ENCODE peak calls at places on chromosomes 5 and 9, in five cellular contexts. B is kidney epithelial cell; W is CD8-positive, alpha-beta T cell; O is HFF-Myc; S is RWPE1. V is an unnamed sample.

GRCh38 chr9:33489070-33489469 is 15.3 kb upstream of the NOL6 start:
- DNase-seq in B (no peak), W (no peak), O (no peak), S (no peak), V (peak; percentile 36)

GRCh38 chr5:36876389-36876964 is at the start of gene NIPBL:
- DNase-seq in B (peak; percentile 72), W (peak; percentile 90), O (no peak), S (peak; percentile 90), V (peak; percentile 84)

GRCh38 chr5:91641730-91642350 is 258.7 kb upstream of the ARRDC3 start:
- DNase-seq in B (no peak), W (no peak), O (peak; percentile 22), S (peak; percentile 23), V (peak; percentile 58)

GRCh38 chr9:16612627-16613026 is 257.8 kb downstream of the BNC2 start:
- DNase-seq in B (no peak), W (no peak), O (no peak), S (no peak), V (no peak)

GRCh38 chr9:128550226-128550625 is 2.2 kb upstream of the SPTAN1 start:
- DNase-seq in B (no peak), W (no peak), O (no peak), S (no peak), V (no peak)

GRCh38 chr5:18764161-18764560 is 1129.9 kb downstream of the TAF11L14 start:
- DNase-seq in B (no peak), W (no peak), O (no peak), S (no peak), V (no peak)

GRCh38 chr9:31168161-31168560 is 1216.3 kb upstream of the ACO1 start:
- DNase-seq in B (no peak), W (no peak), O (no peak), S (peak; percentile 89), V (no peak)

GRCh38 chr5:1118231-1118698 is 6.4 kb upstream of the SLC12A7 start:
- DNase-seq in B (no peak), W (no peak), O (peak; percentile 17), S (peak; percentile 50), V (no peak)

GRCh38 chr9:38417003-38417965 is 7.0 kb downstream of the IGFBPL1 start:
- DNase-seq in B (no peak), W (peak; percentile 21), O (no peak), S (peak; percentile 31), V (no peak)

GRCh38 chr9:93324191-93324834 is 127.2 kb upstream of the FAM120A start:
- DNase-seq in B (no peak), W (no peak), O (no peak), S (no peak), V (no peak)

GRCh38 chr5:159915913-159916840 is at the start of gene ADRA1B:
- DNase-seq in B (no peak), W (peak; percentile 20), O (no peak), S (peak; percentile 87), V (no peak)

GRCh38 chr5:113336975-113337374 is 97.8 kb downstream of the TSSK1B start:
- DNase-seq in B (no peak), W (no peak), O (no peak), S (peak; percentile 55), V (peak; percentile 48)

GRCh38 chr5:173047838-173048105 is 8.4 kb upstream of the CREBRF start:
- DNase-seq in B (no peak), W (no peak), O (no peak), S (no peak), V (no peak)

GRCh38 chr9:3848445-3849114 is 322.8 kb upstream of the RFX3 start:
- DNase-seq in B (no peak), W (no peak), O (no peak), S (no peak), V (no peak)

GRCh38 chr9:136808075-136808780 is 480 bp downstream of the RABL6 start:
- DNase-seq in B (no peak), W (peak; percentile 54), O (no peak), S (peak; percentile 44), V (no peak)

GRCh38 chr9:21392270-21392669 is 7.1 kb upstream of the IFNA2 start:
- DNase-seq in B (no peak), W (no peak), O (peak; percentile 2), S (no peak), V (no peak)

GRCh38 chr9:21398955-21399489 is 9.9 kb upstream of the IFNA8 start:
- DNase-seq in B (no peak), W (no peak), O (no peak), S (no peak), V (no peak)

DNA sequence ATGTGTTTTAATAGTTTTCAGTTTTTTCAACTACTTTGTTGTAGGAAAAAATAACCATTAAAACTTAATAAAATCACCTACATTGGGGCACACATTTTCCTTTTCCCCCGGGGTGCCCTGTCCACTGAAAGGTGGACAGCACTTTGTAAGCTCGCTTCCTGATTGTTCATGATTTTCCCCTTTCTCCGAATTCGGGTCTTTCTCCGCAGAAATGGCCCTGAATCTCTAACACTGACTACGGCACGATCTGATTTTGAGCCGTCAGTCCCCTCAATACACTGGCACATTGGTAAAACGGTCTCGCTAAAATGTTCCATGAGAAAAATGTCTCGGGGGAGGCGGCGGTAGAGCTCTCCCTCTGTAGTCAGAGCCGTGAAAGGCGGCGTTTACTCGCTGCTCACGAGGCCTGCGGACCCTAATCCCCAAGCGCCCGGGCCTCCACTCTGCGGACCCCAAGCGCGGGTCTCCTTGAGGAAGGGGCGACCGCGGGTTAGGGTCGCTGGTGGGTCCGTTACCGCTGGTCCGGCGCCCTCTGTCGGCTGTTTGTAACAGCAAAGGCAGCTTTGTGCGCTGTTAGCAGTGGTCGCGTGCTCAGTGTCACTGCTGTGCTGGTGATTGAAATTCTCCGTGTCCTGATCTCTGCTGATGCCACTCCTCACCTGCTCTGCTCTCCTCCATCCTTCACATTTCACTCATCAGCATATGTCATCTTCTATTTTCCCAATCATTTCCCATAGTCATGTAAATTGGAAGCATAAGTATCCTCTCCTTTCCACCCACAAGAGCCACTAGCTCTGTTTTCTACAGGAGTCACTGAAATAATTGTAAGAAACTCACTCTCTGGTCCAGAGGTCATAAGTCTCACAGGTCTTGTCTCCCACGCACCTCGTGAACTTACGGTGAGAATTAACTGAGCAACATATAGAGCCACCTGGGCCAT is 10.8 kb upstream of the IFNA2 start:
- DNase-seq in B (no peak), W (peak; percentile 65), O (no peak), S (no peak), V (no peak)
- TF ChIP-seq CTCF in B (peak; percentile 96), W (peak; percentile 81), O (peak; percentile 85), S (peak; percentile 72), V (peak; percentile 86)

DNA sequence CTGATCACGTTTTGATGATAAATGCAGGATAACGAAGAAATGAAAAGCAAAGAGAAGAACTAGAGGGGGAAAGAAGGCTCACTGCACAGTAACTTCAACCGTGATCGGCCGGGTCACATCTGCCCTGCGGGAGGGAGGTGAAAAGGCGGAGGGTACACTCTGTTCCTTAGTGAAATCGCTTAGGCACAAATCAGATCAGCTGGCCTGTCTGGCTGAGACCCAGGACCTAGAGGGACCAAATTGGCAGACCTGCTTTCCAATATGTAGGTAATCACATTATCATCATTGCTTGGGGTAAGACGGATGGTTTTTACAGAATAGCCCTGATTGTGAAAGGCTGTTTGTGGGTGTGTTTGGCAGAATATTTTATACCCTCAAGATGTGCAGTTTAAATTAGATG is 82.2 kb downstream of the SLC28A3 start:
- DNase-seq in B (no peak), W (no peak), O (no peak), S (no peak), V (no peak)
- TF ChIP-seq CTCF in B (no peak), W (no peak), O (no peak), S (no peak), V (no peak)

DNA sequence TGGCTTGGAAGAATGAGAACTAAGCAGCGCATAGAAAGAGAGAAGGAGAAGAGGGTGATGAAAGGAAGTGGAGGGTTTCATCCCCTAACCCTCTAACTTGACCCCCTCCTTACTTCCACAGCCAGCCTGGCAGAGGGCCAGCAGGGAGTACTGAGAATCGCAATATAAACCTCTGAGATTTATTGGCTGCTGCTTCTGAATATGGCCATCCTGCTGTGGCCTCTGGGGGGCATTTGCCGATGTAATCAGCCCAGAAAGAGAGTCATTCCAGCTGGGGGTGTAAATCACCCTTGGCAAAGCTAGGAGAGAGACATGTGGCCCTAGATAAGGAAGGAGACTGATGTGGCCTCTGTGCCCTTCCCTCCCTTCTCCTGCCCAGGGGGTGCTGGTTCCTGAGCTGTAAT is 960 bp upstream of the GFRA3 start:
- DNase-seq in B (no peak), W (no peak), O (no peak), S (no peak), V (no peak)
- TF ChIP-seq CTCF in B (no peak), W (no peak), O (no peak), S (no peak), V (no peak)

GRCh38 chr5:143404416-143405062 is 1.1 kb upstream of the NR3C1 start:
- DNase-seq in B (no peak), W (peak; percentile 73), O (peak; percentile 66), S (peak; percentile 89), V (peak; percentile 84)

GRCh38 chr5:143406408-143406807 is 2.9 kb upstream of the NR3C1 start:
- DNase-seq in B (no peak), W (no peak), O (no peak), S (no peak), V (no peak)

GRCh38 chr5:143403607-143404415 is at the start of gene NR3C1:
- DNase-seq in B (no peak), W (peak; percentile 85), O (no peak), S (peak; percentile 80), V (peak; percentile 53)

GRCh38 chr5:143405747-143406098 is 2.2 kb upstream of the NR3C1 start:
- DNase-seq in B (no peak), W (no peak), O (no peak), S (no peak), V (no peak)

GRCh38 chr5:143405063-143405746 is 1.7 kb upstream of the NR3C1 start:
- DNase-seq in B (no peak), W (peak; percentile 89), O (no peak), S (peak; percentile 66), V (peak; percentile 59)
- TF ChIP-seq CTCF in B (no peak), W (peak; percentile 17), O (no peak), S (peak; percentile 35), V (no peak)

GRCh38 chr9:30120654-30121053 is 2263.8 kb upstream of the ACO1 start:
- DNase-seq in B (no peak), W (no peak), O (no peak), S (no peak), V (no peak)

GRCh38 chr9:30116673-30117217 is 2267.7 kb upstream of the ACO1 start:
- DNase-seq in B (no peak), W (no peak), O (no peak), S (no peak), V (no peak)
- TF ChIP-seq CTCF in B (no peak), W (no peak), O (no peak), S (no peak), V (no peak)

GRCh38 chr5:120055858-120056257 is 408.2 kb upstream of the PRR16 start:
- DNase-seq in B (peak; percentile 2), W (no peak), O (peak; percentile 16), S (peak; percentile 9), V (peak; percentile 37)
- TF ChIP-seq CTCF in B (peak; percentile 8), W (no peak), O (peak; percentile 27), S (no peak), V (peak; percentile 47)

GRCh38 chr5:32574540-32575175 is 10.7 kb upstream of the SUB1 start:
- DNase-seq in B (no peak), W (no peak), O (no peak), S (no peak), V (no peak)
- TF ChIP-seq CTCF in B (no peak), W (no peak), O (no peak), S (no peak), V (no peak)

GRCh38 chr9:108530141-108530540 is 325.6 kb downstream of the ACTL7B start:
- DNase-seq in B (no peak), W (no peak), O (no peak), S (no peak), V (no peak)
- TF ChIP-seq CTCF in B (no peak), W (no peak), O (no peak), S (no peak), V (no peak)